ENCODE peak calls at places on chromosome 5, in six cellular contexts. One of them, this sample, is unnamed. For H3K4me1, the result is how much of the 10 kb centered on the place peaks cover.

GRCh38 chr5:180809403-180810209 is 7.0 kb upstream of the MGAT1 start:
- DNase-seq in stomach: peak
- DNase-seq in colonic mucosa: peak
- DNase-seq in CD8-positive, alpha-beta memory T cell: peak
- DNase-seq in effector memory CD4-positive, alpha-beta T cell: peak
- DNase-seq in GM12878: no peak
- DNase-seq in this sample: peak

GRCh38 chr5:6404129-6404528 is 25.8 kb upstream of the MED10 start:
- DNase-seq in GM12878: peak
- DNase-seq in stomach: no peak
- DNase-seq in colonic mucosa: no peak
- DNase-seq in CD8-positive, alpha-beta memory T cell: no peak
- DNase-seq in effector memory CD4-positive, alpha-beta T cell: no peak
- DNase-seq in this sample: no peak

GRCh38 chr5:149924481-149924880 is 20.1 kb downstream of the PDE6A start:
- DNase-seq in stomach: no peak
- DNase-seq in GM12878: no peak
- DNase-seq in colonic mucosa: no peak
- DNase-seq in CD8-positive, alpha-beta memory T cell: no peak
- DNase-seq in effector memory CD4-positive, alpha-beta T cell: no peak
- DNase-seq in this sample: no peak

GRCh38 chr5:16034640-16035039 is 145.0 kb downstream of the MARCHF11 start:
- DNase-seq in CD8-positive, alpha-beta memory T cell: no peak
- DNase-seq in stomach: no peak
- DNase-seq in GM12878: no peak
- DNase-seq in effector memory CD4-positive, alpha-beta T cell: no peak
- DNase-seq in colonic mucosa: no peak
- DNase-seq in this sample: no peak

GRCh38 chr5:109304323-109304722 is 105.5 kb downstream of the PJA2 start:
- DNase-seq in effector memory CD4-positive, alpha-beta T cell: no peak
- DNase-seq in CD8-positive, alpha-beta memory T cell: no peak
- DNase-seq in GM12878: no peak
- DNase-seq in colonic mucosa: no peak
- DNase-seq in stomach: no peak
- DNase-seq in this sample: no peak

GRCh38 chr5:100409538-100409937 is 125.6 kb upstream of the FAM174A start:
- DNase-seq in CD8-positive, alpha-beta memory T cell: no peak
- DNase-seq in GM12878: no peak
- DNase-seq in colonic mucosa: no peak
- DNase-seq in stomach: no peak
- DNase-seq in effector memory CD4-positive, alpha-beta T cell: no peak
- DNase-seq in this sample: no peak

GRCh38 chr5:77893225-77893860 is 117.2 kb upstream of the TBCA start:
- DNase-seq in GM12878: no peak
- DNase-seq in stomach: no peak
- DNase-seq in CD8-positive, alpha-beta memory T cell: no peak
- DNase-seq in effector memory CD4-positive, alpha-beta T cell: no peak
- DNase-seq in colonic mucosa: peak
- DNase-seq in this sample: no peak

GRCh38 chr5:178437296-178438075 is 152.7 kb downstream of the COL23A1 start:
- DNase-seq in colonic mucosa: no peak
- DNase-seq in effector memory CD4-positive, alpha-beta T cell: no peak
- DNase-seq in CD8-positive, alpha-beta memory T cell: no peak
- DNase-seq in stomach: no peak
- DNase-seq in GM12878: no peak
- DNase-seq in this sample: no peak

GRCh38 chr5:65263291-65263690 is 218.4 kb downstream of the ADAMTS6 start:
- DNase-seq in CD8-positive, alpha-beta memory T cell: no peak
- DNase-seq in stomach: no peak
- DNase-seq in GM12878: no peak
- DNase-seq in effector memory CD4-positive, alpha-beta T cell: no peak
- DNase-seq in colonic mucosa: no peak
- DNase-seq in this sample: no peak

GRCh38 chr5:80125022-80125961 is 90.1 kb downstream of the THBS4 start:
- DNase-seq in CD8-positive, alpha-beta memory T cell: no peak
- DNase-seq in GM12878: peak
- DNase-seq in stomach: no peak
- DNase-seq in colonic mucosa: no peak
- DNase-seq in effector memory CD4-positive, alpha-beta T cell: no peak
- DNase-seq in this sample: no peak

GRCh38 chr5:153807796-153808195 is 230.9 kb downstream of the FAM114A2 start:
- DNase-seq in CD8-positive, alpha-beta memory T cell: no peak
- DNase-seq in colonic mucosa: no peak
- DNase-seq in GM12878: no peak
- DNase-seq in effector memory CD4-positive, alpha-beta T cell: no peak
- DNase-seq in stomach: no peak
- DNase-seq in this sample: no peak

GRCh38 chr5:58080573-58080972 is 379.3 kb downstream of the PLK2 start:
- DNase-seq in stomach: no peak
- DNase-seq in colonic mucosa: no peak
- DNase-seq in CD8-positive, alpha-beta memory T cell: no peak
- DNase-seq in GM12878: no peak
- DNase-seq in effector memory CD4-positive, alpha-beta T cell: no peak
- DNase-seq in this sample: no peak

GRCh38 chr5:98975223-98975622 is 46.4 kb upstream of the CHD1 start:
- DNase-seq in stomach: no peak
- DNase-seq in GM12878: no peak
- DNase-seq in effector memory CD4-positive, alpha-beta T cell: no peak
- DNase-seq in colonic mucosa: no peak
- DNase-seq in CD8-positive, alpha-beta memory T cell: no peak
- DNase-seq in this sample: no peak

GRCh38 chr5:124650960-124651662 is 95.3 kb downstream of the ZNF608 start:
- DNase-seq in stomach: no peak
- DNase-seq in CD8-positive, alpha-beta memory T cell: no peak
- DNase-seq in GM12878: no peak
- DNase-seq in effector memory CD4-positive, alpha-beta T cell: no peak
- DNase-seq in colonic mucosa: no peak
- DNase-seq in this sample: no peak

GRCh38 chr5:77494935-77495334 is 2.8 kb upstream of the WDR41 start:
- DNase-seq in CD8-positive, alpha-beta memory T cell: no peak
- DNase-seq in stomach: no peak
- DNase-seq in effector memory CD4-positive, alpha-beta T cell: no peak
- DNase-seq in GM12878: no peak
- DNase-seq in colonic mucosa: no peak
- DNase-seq in this sample: no peak

GRCh38 chr5:32030226-32030625 is 143.9 kb downstream of the GOLPH3 start:
- DNase-seq in colonic mucosa: no peak
- DNase-seq in CD8-positive, alpha-beta memory T cell: no peak
- DNase-seq in effector memory CD4-positive, alpha-beta T cell: no peak
- DNase-seq in stomach: no peak
- DNase-seq in GM12878: no peak
- DNase-seq in this sample: no peak

GRCh38 chr5:83364322-83365299 is 106.9 kb upstream of the VCAN start:
- DNase-seq in colonic mucosa: no peak
- DNase-seq in stomach: no peak
- DNase-seq in effector memory CD4-positive, alpha-beta T cell: no peak
- DNase-seq in CD8-positive, alpha-beta memory T cell: no peak
- DNase-seq in GM12878: peak
- DNase-seq in this sample: no peak

GRCh38 chr5:132951858-132952257 is 11.6 kb downstream of the AFF4 start:
- DNase-seq in stomach: no peak
- DNase-seq in effector memory CD4-positive, alpha-beta T cell: no peak
- DNase-seq in colonic mucosa: no peak
- DNase-seq in CD8-positive, alpha-beta memory T cell: no peak
- DNase-seq in GM12878: no peak
- DNase-seq in this sample: no peak

GRCh38 chr5:1542011-1542410 is 18.3 kb upstream of the LPCAT1 start:
- DNase-seq in effector memory CD4-positive, alpha-beta T cell: no peak
- DNase-seq in stomach: no peak
- DNase-seq in CD8-positive, alpha-beta memory T cell: no peak
- DNase-seq in GM12878: no peak
- DNase-seq in colonic mucosa: peak
- DNase-seq in this sample: no peak

GRCh38 chr5:130110333-130110732 is 206.1 kb downstream of the CHSY3 start:
- DNase-seq in effector memory CD4-positive, alpha-beta T cell: no peak
- DNase-seq in colonic mucosa: no peak
- DNase-seq in CD8-positive, alpha-beta memory T cell: no peak
- DNase-seq in stomach: no peak
- DNase-seq in GM12878: no peak
- DNase-seq in this sample: no peak

GRCh38 chr5:1508679-1509290 is 15.0 kb downstream of the LPCAT1 start:
- DNase-seq in effector memory CD4-positive, alpha-beta T cell: no peak
- DNase-seq in GM12878: no peak
- DNase-seq in CD8-positive, alpha-beta memory T cell: no peak
- DNase-seq in stomach: no peak
- DNase-seq in colonic mucosa: no peak
- DNase-seq in this sample: no peak

GRCh38 chr5:178235600-178235998 is 3.0 kb upstream of the PHYKPL start:
- DNase-seq in stomach: no peak
- DNase-seq in GM12878: no peak
- DNase-seq in CD8-positive, alpha-beta memory T cell: no peak
- DNase-seq in effector memory CD4-positive, alpha-beta T cell: no peak
- DNase-seq in colonic mucosa: no peak
- DNase-seq in this sample: no peak

GRCh38 chr5:57037355-57037754 is 85.4 kb upstream of the MIER3 start:
- DNase-seq in CD8-positive, alpha-beta memory T cell: no peak
- DNase-seq in effector memory CD4-positive, alpha-beta T cell: no peak
- DNase-seq in GM12878: no peak
- DNase-seq in colonic mucosa: no peak
- DNase-seq in stomach: no peak
- DNase-seq in this sample: no peak

GRCh38 chr5:52007230-52007858 is 624.1 kb downstream of the ISL1 start:
- DNase-seq in CD8-positive, alpha-beta memory T cell: no peak
- DNase-seq in colonic mucosa: peak
- DNase-seq in effector memory CD4-positive, alpha-beta T cell: no peak
- DNase-seq in stomach: no peak
- DNase-seq in GM12878: no peak
- DNase-seq in this sample: no peak

GRCh38 chr5:116652196-116652729 is 77.6 kb upstream of the SEMA6A start:
- DNase-seq in stomach: no peak
- DNase-seq in colonic mucosa: no peak
- DNase-seq in effector memory CD4-positive, alpha-beta T cell: no peak
- DNase-seq in GM12878: peak
- DNase-seq in CD8-positive, alpha-beta memory T cell: no peak
- DNase-seq in this sample: no peak

GRCh38 chr5:75265731-75266130 is 29.1 kb upstream of the ANKRD31 start:
- DNase-seq in stomach: no peak
- DNase-seq in effector memory CD4-positive, alpha-beta T cell: no peak
- DNase-seq in CD8-positive, alpha-beta memory T cell: peak
- DNase-seq in colonic mucosa: no peak
- DNase-seq in GM12878: no peak
- DNase-seq in this sample: peak

GRCh38 chr5:171420429-171421231 is 1.2 kb downstream of the FGF18 start:
- DNase-seq in stomach: peak
- DNase-seq in colonic mucosa: peak
- DNase-seq in CD8-positive, alpha-beta memory T cell: no peak
- DNase-seq in effector memory CD4-positive, alpha-beta T cell: no peak
- DNase-seq in GM12878: no peak
- DNase-seq in this sample: no peak

GRCh38 chr5:113058706-113059226 is 82.2 kb downstream of the DCP2 start:
- DNase-seq in stomach: no peak
- DNase-seq in GM12878: no peak
- DNase-seq in CD8-positive, alpha-beta memory T cell: no peak
- DNase-seq in colonic mucosa: no peak
- DNase-seq in effector memory CD4-positive, alpha-beta T cell: no peak
- DNase-seq in this sample: no peak
- H3K4me1 ChIP-seq in stomach: under half
- H3K4me1 ChIP-seq in GM12878: under half
- H3K4me1 ChIP-seq in CD8-positive, alpha-beta memory T cell: under half
- H3K4me1 ChIP-seq in colonic mucosa: under half
- H3K4me1 ChIP-seq in effector memory CD4-positive, alpha-beta T cell: under half
- H3K4me1 ChIP-seq in this sample: under half

DNA sequence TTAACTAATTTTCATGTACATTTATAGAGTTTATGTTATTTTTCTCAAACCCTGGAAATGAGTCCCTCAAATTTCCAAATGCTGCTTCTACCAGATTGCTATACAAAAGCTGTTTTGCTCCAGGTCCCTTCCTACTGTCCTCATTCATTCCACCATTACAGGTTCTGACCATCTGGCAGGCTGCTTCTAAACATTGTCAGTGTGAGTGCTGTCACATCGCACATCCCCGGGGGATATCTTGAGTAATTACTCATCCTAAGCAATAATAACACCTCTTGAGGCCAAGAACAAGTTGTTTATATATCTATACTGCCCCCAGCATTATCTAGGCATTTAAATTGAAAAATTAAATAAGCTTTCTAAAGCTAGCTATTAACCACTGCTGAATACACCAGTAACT is 1675.3 kb upstream of the CDH6 start:
- DNase-seq in CD8-positive, alpha-beta memory T cell: no peak
- DNase-seq in stomach: no peak
- DNase-seq in GM12878: no peak
- DNase-seq in effector memory CD4-positive, alpha-beta T cell: no peak
- DNase-seq in colonic mucosa: no peak
- DNase-seq in this sample: no peak
- H3K4me3 ChIP-seq in CD8-positive, alpha-beta memory T cell: no peak
- H3K4me3 ChIP-seq in stomach: no peak
- H3K4me3 ChIP-seq in GM12878: no peak
- H3K4me3 ChIP-seq in effector memory CD4-positive, alpha-beta T cell: no peak
- H3K4me3 ChIP-seq in colonic mucosa: no peak
- H3K4me3 ChIP-seq in this sample: no peak

DNA sequence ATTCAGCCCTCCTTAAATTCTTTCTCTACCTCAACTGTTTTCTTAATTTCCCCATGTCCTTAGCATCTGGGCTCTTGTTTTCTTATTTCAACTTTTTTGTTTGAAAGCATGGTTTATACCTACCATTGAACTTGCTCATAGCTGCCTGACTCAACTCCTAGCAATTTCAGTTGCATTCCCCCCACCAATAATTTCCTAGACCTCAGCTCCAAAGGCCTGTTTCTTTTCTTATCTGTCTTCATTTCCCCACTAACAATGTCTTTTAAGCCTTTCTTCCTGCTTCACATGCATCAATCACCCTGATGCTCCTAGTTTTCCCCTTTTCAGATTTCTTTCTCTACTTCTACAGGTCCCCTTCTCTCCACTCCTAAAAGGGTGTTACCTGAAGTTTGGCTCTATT is 129.7 kb upstream of the PDE4D start:
- DNase-seq in GM12878: no peak
- DNase-seq in CD8-positive, alpha-beta memory T cell: no peak
- DNase-seq in stomach: no peak
- DNase-seq in effector memory CD4-positive, alpha-beta T cell: no peak
- DNase-seq in colonic mucosa: no peak
- DNase-seq in this sample: no peak
- H3K27ac ChIP-seq in GM12878: no peak
- H3K27ac ChIP-seq in CD8-positive, alpha-beta memory T cell: no peak
- H3K27ac ChIP-seq in stomach: no peak
- H3K27ac ChIP-seq in effector memory CD4-positive, alpha-beta T cell: no peak
- H3K27ac ChIP-seq in colonic mucosa: no peak
- H3K27ac ChIP-seq in this sample: no peak

GRCh38 chr5:175809531-175810121 is 61.8 kb upstream of the CPLX2 start:
- DNase-seq in GM12878: no peak
- DNase-seq in colonic mucosa: no peak
- DNase-seq in stomach: no peak
- DNase-seq in effector memory CD4-positive, alpha-beta T cell: no peak
- DNase-seq in CD8-positive, alpha-beta memory T cell: no peak
- DNase-seq in this sample: no peak
- H3K4me1 ChIP-seq in GM12878: under half
- H3K4me1 ChIP-seq in colonic mucosa: under half
- H3K4me1 ChIP-seq in stomach: under half
- H3K4me1 ChIP-seq in effector memory CD4-positive, alpha-beta T cell: under half
- H3K4me1 ChIP-seq in CD8-positive, alpha-beta memory T cell: under half
- H3K4me1 ChIP-seq in this sample: under half

GRCh38 chr5:141747646-141748229 is 65.7 kb upstream of the ARAP3 start:
- DNase-seq in stomach: no peak
- DNase-seq in effector memory CD4-positive, alpha-beta T cell: no peak
- DNase-seq in GM12878: no peak
- DNase-seq in CD8-positive, alpha-beta memory T cell: no peak
- DNase-seq in colonic mucosa: no peak
- DNase-seq in this sample: no peak
- H3K4me3 ChIP-seq in stomach: no peak
- H3K4me3 ChIP-seq in effector memory CD4-positive, alpha-beta T cell: no peak
- H3K4me3 ChIP-seq in GM12878: no peak
- H3K4me3 ChIP-seq in CD8-positive, alpha-beta memory T cell: no peak
- H3K4me3 ChIP-seq in colonic mucosa: no peak
- H3K4me3 ChIP-seq in this sample: no peak

This sample was measured in CD4-positive, alpha-beta memory T cell.